ENCODE peak calls at places on chromosomes 5 and 9, in six cellular contexts. Q, B, T, L, C and A are unnamed samples. For H3K4me1, the result is how much of the 10 kb centered on the place peaks cover.

GRCh38 chr5:76556511-76557221 is 66.5 kb downstream of the F2RL2 start:
- DNase-seq in Q (no peak), B (no peak), T (no peak), L (no peak), C (no peak), A (no peak)

GRCh38 chr5:76426391-76426802 is 23.3 kb downstream of the IQGAP2 start:
- DNase-seq in Q (no peak), B (no peak), T (no peak), L (peak), C (no peak), A (peak)

GRCh38 chr5:88401671-88402070 is 133.0 kb upstream of the TMEM161B start:
- DNase-seq in Q (no peak), B (no peak), T (no peak), L (no peak), C (no peak), A (no peak)

GRCh38 chr5:9104576-9105339 is 441.1 kb downstream of the SEMA5A start:
- DNase-seq in Q (no peak), B (no peak), T (no peak), L (no peak), C (no peak), A (no peak)

GRCh38 chr5:38835887-38836286 is 9.9 kb upstream of the OSMR start:
- DNase-seq in Q (no peak), B (no peak), T (no peak), L (no peak), C (peak), A (no peak)

GRCh38 chr9:136882109-136882946 is 4.0 kb upstream of the TRAF2 start:
- DNase-seq in Q (peak), B (peak), T (no peak), L (no peak), C (peak), A (no peak)

GRCh38 chr5:54673523-54674225 is 156.1 kb downstream of the SNX18 start:
- DNase-seq in Q (peak), B (peak), T (no peak), L (no peak), C (no peak), A (no peak)

GRCh38 chr5:23157169-23157568 is 304.0 kb upstream of the CDH12 start:
- DNase-seq in Q (no peak), B (no peak), T (no peak), L (no peak), C (no peak), A (no peak)

GRCh38 chr9:121483049-121483448 is 16.6 kb downstream of the GGTA1 start:
- DNase-seq in Q (no peak), B (no peak), T (no peak), L (no peak), C (no peak), A (no peak)

GRCh38 chr9:79264511-79265448 is 307.0 kb upstream of the TLE4 start:
- DNase-seq in Q (no peak), B (no peak), T (no peak), L (no peak), C (peak), A (no peak)

GRCh38 chr9:132694144-132694543 is 23.9 kb downstream of the GTF3C4 start:
- DNase-seq in Q (no peak), B (no peak), T (no peak), L (no peak), C (peak), A (peak)

GRCh38 chr5:142726188-142726731 is 40.4 kb upstream of the FGF1 start:
- DNase-seq in Q (no peak), B (no peak), T (no peak), L (no peak), C (peak), A (no peak)

GRCh38 chr9:132192728-132193127 is 30.9 kb downstream of the NTNG2 start:
- DNase-seq in Q (no peak), B (no peak), T (no peak), L (no peak), C (no peak), A (no peak)

GRCh38 chr5:151141535-151141934 is 16.0 kb downstream of the ANXA6 start:
- DNase-seq in Q (no peak), B (no peak), T (no peak), L (no peak), C (peak), A (no peak)

GRCh38 chr5:168549554-168549953 is 20.4 kb downstream of the FBLL1 start:
- DNase-seq in Q (no peak), B (no peak), T (no peak), L (no peak), C (no peak), A (no peak)

GRCh38 chr5:8436919-8437318 is 568.0 kb downstream of the MTRR start:
- DNase-seq in Q (no peak), B (no peak), T (no peak), L (no peak), C (no peak), A (no peak)

GRCh38 chr5:172163346-172163745 is 24.7 kb downstream of the STK10 start:
- DNase-seq in Q (no peak), B (no peak), T (no peak), L (no peak), C (peak), A (no peak)
- H3K4me1 ChIP-seq in Q (under half), B (half or more), T (under half), L (under half), C (under half), A (under half)

GRCh38 chr5:123827811-123828210 is 315.8 kb downstream of the CSNK1G3 start:
- DNase-seq in Q (no peak), B (no peak), T (no peak), L (no peak), C (no peak), A (no peak)
- H3K4me1 ChIP-seq in Q (under half), B (under half), T (under half), L (under half), C (under half), A (under half)

GRCh38 chr5:173932695-173933139 is 44.6 kb downstream of the CPEB4 start:
- DNase-seq in Q (no peak), B (no peak), T (no peak), L (no peak), C (no peak), A (no peak)
- H3K4me1 ChIP-seq in Q (under half), B (under half), T (under half), L (under half), C (under half), A (under half)

GRCh38 chr5:134001938-134002731 is 2.6 kb downstream of the VDAC1 start:
- DNase-seq in Q (no peak), B (no peak), T (no peak), L (no peak), C (no peak), A (no peak)
- H3K4me1 ChIP-seq in Q (under half), B (under half), T (under half), L (under half), C (under half), A (under half)